ENCODE peak calls at places on chromosomes 13 and 19, in five cellular contexts. M is stimulated activated CD8-positive, alpha-beta memory T cell treated with anti-CD3 and anti-CD28 coated beads, Interleukin-4, amount 100 ng/mL, for 48 hours; J is central memory CD4-positive, alpha-beta T cell; A is NCI-H2029 treated with DMSO at 0.1 percent for 48 hours; I is gastrocnemius medialis. H is an unnamed sample.

GRCh38 chr13:64855506-64855905 is 2374.6 kb downstream of the PCDH9 start:
- DNase-seq in M (no peak), J (no peak), A (no peak), I (no peak), H (no peak)

GRCh38 chr13:24640752-24641151 is 39.5 kb upstream of the ATP12A start:
- DNase-seq in M (no peak), J (no peak), A (no peak), I (no peak), H (no peak)

GRCh38 chr13:46613409-46614049 is 60.6 kb downstream of the LRCH1 start:
- DNase-seq in M (no peak), J (no peak), A (no peak), I (no peak), H (no peak)

GRCh38 chr19:55685776-55686175 is 10.8 kb downstream of the EPN1 start:
- DNase-seq in M (no peak), J (no peak), A (no peak), I (no peak), H (no peak)

GRCh38 chr19:495440-496332 is 600 bp upstream of the MADCAM1 start:
- DNase-seq in M (peak; percentile 76), J (peak; percentile 35), A (no peak), I (no peak), H (no peak)

GRCh38 chr13:44103721-44104490 is 224.2 kb downstream of the LACC1 start:
- DNase-seq in M (no peak), J (no peak), A (no peak), I (no peak), H (no peak)

GRCh38 chr19:8490395-8490760 is 12.1 kb downstream of the PRAM1 start:
- DNase-seq in M (no peak), J (no peak), A (no peak), I (no peak), H (no peak)

GRCh38 chr13:49441846-49442245 is 2.0 kb downstream of the CAB39L start:
- DNase-seq in M (no peak), J (no peak), A (no peak), I (no peak), H (no peak)

GRCh38 chr19:18193388-18194207 is 580 bp downstream of the MPV17L2 start:
- DNase-seq in M (peak; percentile 35), J (no peak), A (no peak), I (no peak), H (no peak)

GRCh38 chr19:55353356-55353802 is 1.1 kb downstream of the COX6B2 start:
- DNase-seq in M (no peak), J (no peak), A (no peak), I (no peak), H (no peak)

GRCh38 chr19:2579678-2580280 is 103.9 kb downstream of the GADD45B start:
- DNase-seq in M (no peak), J (no peak), A (no peak), I (no peak), H (no peak)

GRCh38 chr19:56969726-56970125 is 129.2 kb upstream of the PEG3 start:
- DNase-seq in M (no peak), J (no peak), A (no peak), I (no peak), H (no peak)

GRCh38 chr19:43625918-43626579 is 6.6 kb upstream of the ZNF428 start:
- DNase-seq in M (peak; percentile 56), J (no peak), A (no peak), I (no peak), H (no peak)

GRCh38 chr19:52904052-52904451 is 6.6 kb upstream of the ZNF320 start:
- DNase-seq in M (no peak), J (no peak), A (no peak), I (no peak), H (no peak)